ENCODE peak calls at places on chromosomes 4 and X, in seven cellular contexts. One of them, this sample, is unnamed.

GRCh38 chr4:104868942-104869341 is 277.7 kb upstream of the TET2 start:
- DNase-seq in cardiac fibroblast: no peak
- DNase-seq in transverse colon: no peak
- DNase-seq in cardiac muscle cell: no peak
- DNase-seq in SK-N-MC: no peak
- DNase-seq in fibroblast of pulmonary artery: no peak
- DNase-seq in lung: no peak
- DNase-seq in this sample: no peak

GRCh38 chr4:147407261-147408045 is 73.4 kb upstream of the EDNRA start:
- DNase-seq in cardiac fibroblast: peak; percentile 49
- DNase-seq in transverse colon: no peak
- DNase-seq in cardiac muscle cell: peak; percentile 29
- DNase-seq in SK-N-MC: no peak
- DNase-seq in fibroblast of pulmonary artery: no peak
- DNase-seq in lung: no peak
- DNase-seq in this sample: no peak

GRCh38 chrX:118724775-118725174 is 2.6 kb upstream of the IL13RA1 start:
- DNase-seq in cardiac fibroblast: peak; percentile 34
- DNase-seq in transverse colon: no peak
- DNase-seq in cardiac muscle cell: peak; percentile 55
- DNase-seq in SK-N-MC: no peak
- DNase-seq in fibroblast of pulmonary artery: peak; percentile 48
- DNase-seq in lung: no peak
- DNase-seq in this sample: no peak

GRCh38 chr4:25813705-25814104 is 49.1 kb downstream of the SEL1L3 start:
- DNase-seq in cardiac fibroblast: peak; percentile 87
- DNase-seq in transverse colon: no peak
- DNase-seq in cardiac muscle cell: peak; percentile 85
- DNase-seq in SK-N-MC: no peak
- DNase-seq in fibroblast of pulmonary artery: peak; percentile 79
- DNase-seq in lung: peak; percentile 64
- DNase-seq in this sample: peak; percentile 66

GRCh38 chrX:51802917-51803688 is 59.9 kb downstream of the GSPT2 start:
- DNase-seq in cardiac fibroblast: peak; percentile 69
- DNase-seq in transverse colon: peak; percentile 69
- DNase-seq in cardiac muscle cell: peak; percentile 77
- DNase-seq in SK-N-MC: no peak
- DNase-seq in fibroblast of pulmonary artery: peak; percentile 68
- DNase-seq in lung: peak; percentile 57
- DNase-seq in this sample: peak; percentile 22

GRCh38 chrX:144327515-144327914 is 443.6 kb downstream of the UBE2NL start:
- DNase-seq in cardiac fibroblast: peak; percentile 0
- DNase-seq in transverse colon: no peak
- DNase-seq in cardiac muscle cell: no peak
- DNase-seq in SK-N-MC: no peak
- DNase-seq in fibroblast of pulmonary artery: no peak
- DNase-seq in lung: no peak
- DNase-seq in this sample: peak; percentile 49

GRCh38 chr4:53113433-53114215 is 251.5 kb downstream of the RASL11B start:
- DNase-seq in cardiac fibroblast: peak; percentile 42
- DNase-seq in transverse colon: no peak
- DNase-seq in cardiac muscle cell: no peak
- DNase-seq in SK-N-MC: no peak
- DNase-seq in fibroblast of pulmonary artery: no peak
- DNase-seq in lung: no peak
- DNase-seq in this sample: no peak

GRCh38 chrX:122579521-122579920 is 604.6 kb upstream of the GRIA3 start:
- DNase-seq in cardiac fibroblast: peak; percentile 22
- DNase-seq in transverse colon: no peak
- DNase-seq in cardiac muscle cell: no peak
- DNase-seq in SK-N-MC: no peak
- DNase-seq in fibroblast of pulmonary artery: no peak
- DNase-seq in lung: no peak
- DNase-seq in this sample: no peak

GRCh38 chr4:163256680-163257343 is 75.6 kb downstream of the NPY1R start:
- DNase-seq in cardiac fibroblast: no peak
- DNase-seq in transverse colon: no peak
- DNase-seq in cardiac muscle cell: no peak
- DNase-seq in SK-N-MC: no peak
- DNase-seq in fibroblast of pulmonary artery: no peak
- DNase-seq in lung: peak; percentile 41
- DNase-seq in this sample: no peak

GRCh38 chr4:165621983-165622382 is 243.2 kb downstream of the CPE start:
- DNase-seq in cardiac fibroblast: peak; percentile 76
- DNase-seq in transverse colon: no peak
- DNase-seq in cardiac muscle cell: peak; percentile 45
- DNase-seq in SK-N-MC: no peak
- DNase-seq in fibroblast of pulmonary artery: peak; percentile 83
- DNase-seq in lung: no peak
- DNase-seq in this sample: no peak

DNA sequence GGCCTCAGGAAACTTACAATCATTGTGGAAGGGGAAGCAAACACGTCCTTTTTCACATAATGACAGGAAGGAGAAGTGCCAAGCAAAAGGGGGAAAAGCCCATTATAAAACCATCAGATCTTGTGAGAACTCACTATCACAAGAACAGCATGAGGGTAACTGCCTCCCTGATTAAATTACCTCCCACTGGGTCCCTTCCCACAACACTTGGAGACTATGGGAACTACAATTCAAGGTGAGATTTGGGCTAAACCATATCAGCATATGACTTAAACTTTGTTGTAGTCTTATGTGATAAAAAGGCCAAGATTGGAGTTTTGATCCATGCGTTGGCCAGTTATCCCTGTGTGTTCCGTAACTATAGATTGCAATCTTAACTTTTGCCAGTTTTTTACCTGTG is 68.3 kb downstream of the C4orf33 start:
- DNase-seq in cardiac fibroblast: no peak
- DNase-seq in transverse colon: no peak
- DNase-seq in cardiac muscle cell: no peak
- DNase-seq in SK-N-MC: no peak
- DNase-seq in fibroblast of pulmonary artery: no peak
- DNase-seq in lung: no peak
- DNase-seq in this sample: no peak
- H3K4me3 ChIP-seq in cardiac fibroblast: no peak overlapping the region
- H3K4me3 ChIP-seq in transverse colon: no peak overlapping the region
- H3K4me3 ChIP-seq in cardiac muscle cell: no peak overlapping the region
- H3K4me3 ChIP-seq in SK-N-MC: no peak overlapping the region
- H3K4me3 ChIP-seq in fibroblast of pulmonary artery: no peak overlapping the region
- H3K4me3 ChIP-seq in lung: no peak overlapping the region
- H3K4me3 ChIP-seq in this sample: no peak overlapping the region

DNA sequence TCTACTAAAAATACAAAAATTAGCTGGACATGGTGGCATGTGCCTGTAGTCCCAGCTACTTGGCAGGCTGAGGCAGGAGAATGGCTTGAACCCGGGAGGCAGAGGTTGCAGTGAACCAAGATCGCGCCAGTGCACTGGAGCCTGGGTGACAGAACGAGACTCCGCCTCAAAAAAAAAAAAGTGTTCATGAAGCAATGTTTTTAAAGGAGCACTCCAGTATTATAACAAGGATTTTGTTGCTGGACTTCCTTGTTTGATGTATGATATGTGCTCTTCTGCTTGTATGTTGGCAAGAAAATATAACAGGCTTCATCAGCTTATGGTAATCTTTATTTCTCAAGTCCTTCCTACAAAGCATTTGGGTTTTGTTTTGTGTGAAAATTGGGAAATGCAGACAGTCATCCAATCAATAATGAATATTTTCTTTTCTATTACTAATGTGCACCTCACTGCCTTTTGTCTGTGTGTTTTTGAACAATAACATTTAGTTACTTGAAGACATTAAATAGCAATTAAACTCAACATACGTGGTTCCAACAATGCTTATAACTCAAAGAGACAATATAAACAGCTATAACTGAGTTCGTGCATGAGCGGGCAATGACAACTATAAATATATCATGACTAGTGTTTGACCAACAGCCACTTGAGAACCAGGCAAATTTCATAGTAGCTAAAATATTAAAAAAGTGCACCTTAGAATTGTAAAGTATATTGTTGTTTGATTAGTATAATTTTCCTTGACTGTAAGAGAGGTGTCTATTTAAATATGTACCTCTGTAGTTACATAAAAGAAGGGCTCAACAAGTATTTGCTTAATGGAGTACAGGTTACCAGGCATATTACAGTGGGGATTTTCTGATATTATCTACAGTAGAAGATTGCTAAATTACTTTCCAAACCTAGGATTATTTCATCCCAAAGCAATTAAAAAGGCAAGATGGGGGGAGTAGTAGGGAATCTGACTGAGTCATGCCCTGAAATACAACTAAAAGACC is 210.7 kb downstream of the PPP3CA start:
- DNase-seq in cardiac fibroblast: no peak
- DNase-seq in transverse colon: no peak
- DNase-seq in cardiac muscle cell: no peak
- DNase-seq in SK-N-MC: no peak
- DNase-seq in fibroblast of pulmonary artery: no peak
- DNase-seq in lung: no peak
- DNase-seq in this sample: no peak
- H3K4me3 ChIP-seq in cardiac fibroblast: no peak overlapping the region
- H3K4me3 ChIP-seq in transverse colon: no peak overlapping the region
- H3K4me3 ChIP-seq in cardiac muscle cell: no peak overlapping the region
- H3K4me3 ChIP-seq in SK-N-MC: no peak overlapping the region
- H3K4me3 ChIP-seq in fibroblast of pulmonary artery: no peak overlapping the region
- H3K4me3 ChIP-seq in lung: no peak overlapping the region
- H3K4me3 ChIP-seq in this sample: no peak overlapping the region

GRCh38 chrX:153551135-153551534 is 33.7 kb downstream of the ATP2B3 start:
- DNase-seq in cardiac fibroblast: peak; percentile 69
- DNase-seq in transverse colon: no peak
- DNase-seq in cardiac muscle cell: peak; percentile 29
- DNase-seq in SK-N-MC: no peak
- DNase-seq in fibroblast of pulmonary artery: peak; percentile 29
- DNase-seq in lung: no peak
- DNase-seq in this sample: no peak

GRCh38 chrX:153549231-153549630 is 31.8 kb downstream of the ATP2B3 start:
- DNase-seq in cardiac fibroblast: no peak
- DNase-seq in transverse colon: no peak
- DNase-seq in cardiac muscle cell: no peak
- DNase-seq in SK-N-MC: no peak
- DNase-seq in fibroblast of pulmonary artery: no peak
- DNase-seq in lung: no peak
- DNase-seq in this sample: no peak

GRCh38 chrX:153549807-153550206 is 32.4 kb downstream of the ATP2B3 start:
- DNase-seq in cardiac fibroblast: no peak
- DNase-seq in transverse colon: no peak
- DNase-seq in cardiac muscle cell: no peak
- DNase-seq in SK-N-MC: no peak
- DNase-seq in fibroblast of pulmonary artery: no peak
- DNase-seq in lung: no peak
- DNase-seq in this sample: no peak

GRCh38 chrX:153544747-153545146 is 27.3 kb downstream of the ATP2B3 start:
- DNase-seq in cardiac fibroblast: no peak
- DNase-seq in transverse colon: no peak
- DNase-seq in cardiac muscle cell: no peak
- DNase-seq in SK-N-MC: no peak
- DNase-seq in fibroblast of pulmonary artery: no peak
- DNase-seq in lung: no peak
- DNase-seq in this sample: no peak

DNA sequence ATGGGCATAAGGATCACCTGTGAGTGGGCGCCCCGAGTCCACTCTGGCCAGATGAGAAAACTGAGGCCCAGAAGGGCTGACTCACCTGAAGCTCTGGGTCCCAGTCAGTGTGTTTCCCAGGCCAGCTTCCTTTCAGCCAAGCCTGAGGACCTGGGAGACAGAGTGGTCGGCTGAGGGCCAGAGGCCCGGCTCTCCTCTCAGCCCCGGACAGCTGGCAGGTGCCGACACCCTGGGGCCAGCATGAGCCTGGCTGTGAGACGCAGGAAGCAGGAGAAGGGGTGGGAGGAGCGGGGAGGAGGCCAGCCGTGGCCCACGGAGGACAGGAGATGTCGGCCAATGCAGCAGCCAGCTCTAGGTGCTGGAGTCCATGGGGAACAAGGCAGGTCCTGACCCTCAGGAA is 28.9 kb downstream of the ATP2B3 start:
- DNase-seq in cardiac fibroblast: no peak
- DNase-seq in transverse colon: no peak
- DNase-seq in cardiac muscle cell: no peak
- DNase-seq in SK-N-MC: no peak
- DNase-seq in fibroblast of pulmonary artery: no peak
- DNase-seq in lung: no peak
- DNase-seq in this sample: no peak
- H3K4me3 ChIP-seq in cardiac fibroblast: no peak overlapping the region
- H3K4me3 ChIP-seq in transverse colon: no peak overlapping the region
- H3K4me3 ChIP-seq in cardiac muscle cell: no peak overlapping the region
- H3K4me3 ChIP-seq in SK-N-MC: no peak overlapping the region
- H3K4me3 ChIP-seq in fibroblast of pulmonary artery: no peak overlapping the region
- H3K4me3 ChIP-seq in lung: no peak overlapping the region
- H3K4me3 ChIP-seq in this sample: no peak overlapping the region

GRCh38 chrX:40998123-40998522 is 87.1 kb upstream of the USP9X start:
- DNase-seq in cardiac fibroblast: no peak
- DNase-seq in transverse colon: no peak
- DNase-seq in cardiac muscle cell: no peak
- DNase-seq in SK-N-MC: no peak
- DNase-seq in fibroblast of pulmonary artery: no peak
- DNase-seq in lung: no peak
- DNase-seq in this sample: no peak

GRCh38 chrX:41005445-41005992 is 79.7 kb upstream of the USP9X start:
- DNase-seq in cardiac fibroblast: no peak
- DNase-seq in transverse colon: no peak
- DNase-seq in cardiac muscle cell: no peak
- DNase-seq in SK-N-MC: no peak
- DNase-seq in fibroblast of pulmonary artery: no peak
- DNase-seq in lung: no peak
- DNase-seq in this sample: no peak

GRCh38 chrX:41001327-41001726 is 83.9 kb upstream of the USP9X start:
- DNase-seq in cardiac fibroblast: no peak
- DNase-seq in transverse colon: no peak
- DNase-seq in cardiac muscle cell: peak; percentile 7
- DNase-seq in SK-N-MC: no peak
- DNase-seq in fibroblast of pulmonary artery: no peak
- DNase-seq in lung: no peak
- DNase-seq in this sample: no peak

GRCh38 chrX:41002021-41002420 is 83.2 kb upstream of the USP9X start:
- DNase-seq in cardiac fibroblast: no peak
- DNase-seq in transverse colon: no peak
- DNase-seq in cardiac muscle cell: no peak
- DNase-seq in SK-N-MC: no peak
- DNase-seq in fibroblast of pulmonary artery: no peak
- DNase-seq in lung: no peak
- DNase-seq in this sample: no peak

DNA sequence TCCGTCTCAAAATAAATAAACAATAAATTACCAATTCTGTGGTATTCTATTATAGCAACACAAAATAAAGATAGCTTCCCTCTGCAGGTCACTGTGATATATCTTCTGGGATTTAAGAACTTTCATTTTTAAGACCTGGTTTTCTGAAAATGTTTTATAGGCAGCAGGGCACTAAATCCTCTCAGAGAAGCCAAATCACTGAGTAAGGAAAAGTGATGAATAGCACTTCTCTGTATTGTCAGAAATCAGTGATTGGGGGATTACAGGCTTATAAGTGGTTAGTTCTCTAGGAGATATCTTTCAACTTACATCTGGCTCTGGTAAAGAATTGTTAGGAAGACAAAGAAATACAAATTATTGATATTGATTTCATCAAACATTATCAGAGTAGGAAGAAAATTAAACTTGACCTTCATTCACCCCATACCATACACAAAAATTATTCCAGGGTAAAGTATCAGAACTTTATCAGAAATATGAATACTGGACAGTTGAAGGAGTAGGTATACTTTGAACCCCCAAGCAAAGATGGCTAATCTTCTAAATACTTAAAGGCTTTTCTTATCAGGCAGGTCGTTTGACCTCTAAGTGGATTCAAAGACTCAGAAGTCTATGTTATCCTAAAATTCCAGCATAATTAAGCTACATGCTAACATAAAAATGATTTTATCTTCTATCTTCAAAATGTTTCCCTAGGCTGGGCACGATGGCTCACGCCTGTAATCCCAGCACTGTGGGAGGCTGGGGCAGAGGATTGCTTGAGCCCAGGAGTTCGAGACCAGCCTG is 81.6 kb upstream of the USP9X start:
- DNase-seq in cardiac fibroblast: no peak
- DNase-seq in transverse colon: no peak
- DNase-seq in cardiac muscle cell: no peak
- DNase-seq in SK-N-MC: no peak
- DNase-seq in fibroblast of pulmonary artery: no peak
- DNase-seq in lung: no peak
- DNase-seq in this sample: no peak
- H3K4me3 ChIP-seq in cardiac fibroblast: no peak overlapping the region
- H3K4me3 ChIP-seq in transverse colon: no peak overlapping the region
- H3K4me3 ChIP-seq in cardiac muscle cell: no peak overlapping the region
- H3K4me3 ChIP-seq in SK-N-MC: no peak overlapping the region
- H3K4me3 ChIP-seq in fibroblast of pulmonary artery: no peak overlapping the region
- H3K4me3 ChIP-seq in lung: no peak overlapping the region
- H3K4me3 ChIP-seq in this sample: no peak overlapping the region

This sample was measured in skeletal muscle cell.